ENCODE peak calls at places on chromosomes 11 and 22, in four cellular contexts. T, V, A and U are unnamed samples.

GRCh38 chr11:16604784-16605439 is 133.5 kb upstream of the C11orf58 start:
- DNase-seq in A (peak), T (peak), V (peak), U (peak)

GRCh38 chr22:44683237-44683636 is 18.8 kb upstream of the PRR5 start:
- DNase-seq in V (no peak), T (no peak), A (no peak), U (no peak)

GRCh38 chr11:122743949-122744876 is 88.7 kb downstream of the UBASH3B start:
- DNase-seq in A (no peak), T (no peak), V (no peak), U (no peak)

GRCh38 chr22:19127329-19128008 is 3.6 kb upstream of the TSSK2 start:
- DNase-seq in V (no peak), T (no peak), A (no peak), U (no peak)

GRCh38 chr11:117875397-117876048 is 935 bp downstream of the FXYD6 start:
- DNase-seq in T (no peak), V (no peak), A (no peak), U (peak)

GRCh38 chr11:134665571-134666268 is 253.7 kb upstream of the B3GAT1 start:
- DNase-seq in V (no peak), A (no peak), T (no peak), U (peak)

GRCh38 chr11:12150831-12151382 is 40.5 kb downstream of the MICAL2 start:
- DNase-seq in A (no peak), V (no peak), T (no peak), U (peak)

GRCh38 chr11:66912963-66913362 is 45.2 kb downstream of the PC start:
- DNase-seq in A (no peak), V (no peak), T (no peak), U (no peak)

GRCh38 chr11:64619811-64620285 is 28.8 kb downstream of the SLC22A12 start:
- DNase-seq in A (peak), T (peak), V (no peak), U (peak)

GRCh38 chr11:112538529-112538928 is 277.9 kb upstream of the PLET1 start:
- DNase-seq in V (no peak), T (no peak), A (peak), U (no peak)

GRCh38 chr11:121473064-121473777 is 20.5 kb upstream of the SORL1-AS1 start:
- DNase-seq in T (no peak), A (no peak), V (no peak), U (no peak)

GRCh38 chr22:17217179-17217578 is 2.1 kb downstream of the ADA2 start:
- DNase-seq in A (no peak), T (no peak), V (no peak), U (no peak)

GRCh38 chr11:9765320-9766101 is 101.6 kb downstream of the SWAP70 start:
- DNase-seq in A (peak), T (peak), V (no peak), U (peak)

GRCh38 chr11:71302534-71302909 is 50.1 kb upstream of the SHANK2 start:
- DNase-seq in T (no peak), A (no peak), V (no peak), U (peak)

GRCh38 chr11:16096336-16096735 is 260.0 kb downstream of the SOX6 start:
- DNase-seq in A (no peak), T (no peak), V (no peak), U (no peak)

GRCh38 chr11:128496249-128496648 is 91.1 kb downstream of the ETS1 start:
- DNase-seq in A (no peak), T (no peak), V (no peak), U (no peak)

GRCh38 chr11:75563978-75564552 is 2.0 kb downstream of the SERPINH1 start:
- DNase-seq in V (peak), T (peak), A (peak), U (peak)

GRCh38 chr11:93411705-93412104 is 81.2 kb downstream of the DEUP1 start:
- DNase-seq in T (no peak), A (no peak), V (no peak), U (no peak)

GRCh38 chr11:13169709-13170108 is 107.9 kb upstream of the BMAL1 start:
- DNase-seq in T (no peak), A (peak), V (no peak), U (no peak)

GRCh38 chr11:119689318-119689717 is 39.7 kb downstream of the NECTIN1 start:
- DNase-seq in V (no peak), A (no peak), T (no peak), U (peak)